ENCODE peak calls at places on chromosomes 7 and 10, in four cellular contexts. One of them, this sample, is unnamed.

GRCh38 chr10:11810313-11810766 is 12.8 kb upstream of the PROSER2 start:
- DNase-seq in GM12891: no peak
- DNase-seq in tibial nerve: no peak
- DNase-seq in A172: peak; percentile 69
- DNase-seq in this sample: no peak

GRCh38 chr7:22675436-22675835 is 51.6 kb upstream of the IL6 start:
- DNase-seq in GM12891: no peak
- DNase-seq in tibial nerve: no peak
- DNase-seq in A172: no peak
- DNase-seq in this sample: no peak

GRCh38 chr10:84908491-84908890 is 580.1 kb downstream of the CCSER2 start:
- DNase-seq in tibial nerve: no peak
- DNase-seq in GM12891: no peak
- DNase-seq in A172: peak; percentile 25
- DNase-seq in this sample: no peak

GRCh38 chr10:76352300-76352699 is 920.9 kb downstream of the LRMDA start:
- DNase-seq in tibial nerve: no peak
- DNase-seq in GM12891: no peak
- DNase-seq in A172: peak; percentile 95
- DNase-seq in this sample: no peak

GRCh38 chr10:385571-386300 is 250.5 kb downstream of the ZMYND11 start:
- DNase-seq in tibial nerve: no peak
- DNase-seq in GM12891: no peak
- DNase-seq in A172: no peak
- DNase-seq in this sample: no peak

GRCh38 chr10:120978589-120979252 is 127.6 kb downstream of the WDR11 start:
- DNase-seq in tibial nerve: no peak
- DNase-seq in A172: peak; percentile 1
- DNase-seq in GM12891: no peak
- DNase-seq in this sample: no peak

GRCh38 chr7:76008156-76008687 is 13.8 kb upstream of the TMEM120A start:
- DNase-seq in GM12891: no peak
- DNase-seq in tibial nerve: no peak
- DNase-seq in A172: no peak
- DNase-seq in this sample: no peak

GRCh38 chr7:49001610-49002033 is 77.3 kb downstream of the CDC14C start:
- DNase-seq in tibial nerve: peak; percentile 16
- DNase-seq in GM12891: no peak
- DNase-seq in A172: peak; percentile 67
- DNase-seq in this sample: no peak

GRCh38 chr10:36021096-36021495 is 379.0 kb upstream of the FZD8 start:
- DNase-seq in tibial nerve: no peak
- DNase-seq in GM12891: no peak
- DNase-seq in A172: no peak
- DNase-seq in this sample: no peak

GRCh38 chr10:24277771-24278518 is 69.0 kb downstream of the KIAA1217 start:
- DNase-seq in A172: no peak
- DNase-seq in tibial nerve: no peak
- DNase-seq in GM12891: no peak
- DNase-seq in this sample: no peak

GRCh38 chr7:28738384-28738783 is 219.7 kb downstream of the TRIL start:
- DNase-seq in A172: no peak
- DNase-seq in GM12891: no peak
- DNase-seq in tibial nerve: no peak
- DNase-seq in this sample: no peak

GRCh38 chr7:135121868-135122267 is 26.0 kb upstream of the TMEM140 start:
- DNase-seq in GM12891: no peak
- DNase-seq in A172: no peak
- DNase-seq in tibial nerve: no peak
- DNase-seq in this sample: no peak

GRCh38 chr7:37093257-37093656 is 355.4 kb downstream of the ELMO1 start:
- DNase-seq in A172: no peak
- DNase-seq in GM12891: no peak
- DNase-seq in tibial nerve: no peak
- DNase-seq in this sample: no peak

GRCh38 chr10:109259293-109259692 is 664.0 kb downstream of the XPNPEP1 start:
- DNase-seq in GM12891: no peak
- DNase-seq in tibial nerve: no peak
- DNase-seq in A172: peak; percentile 56
- DNase-seq in this sample: no peak

GRCh38 chr7:31382722-31383121 is 42.2 kb upstream of the NEUROD6 start:
- DNase-seq in tibial nerve: no peak
- DNase-seq in GM12891: no peak
- DNase-seq in A172: no peak
- DNase-seq in this sample: no peak

GRCh38 chr10:94992811-94993210 is 54.4 kb downstream of the CYP2C9 start:
- DNase-seq in tibial nerve: no peak
- DNase-seq in GM12891: no peak
- DNase-seq in A172: peak; percentile 23
- DNase-seq in this sample: no peak

GRCh38 chr10:74227697-74228424 is 76.8 kb downstream of the ADK start:
- DNase-seq in GM12891: no peak
- DNase-seq in tibial nerve: no peak
- DNase-seq in A172: peak; percentile 68
- DNase-seq in this sample: no peak